ENCODE peak calls at places on chromosomes 13 and 19, in six cellular contexts. One of them, this sample, is unnamed.

GRCh38 chr19:22532388-22533310 is 101.5 kb upstream of the ZNF492 start:
- DNase-seq in suprapubic skin: no peak
- DNase-seq in tibial nerve: peak
- DNase-seq in Peyer's patch: no peak
- DNase-seq in HCT116: no peak
- DNase-seq in adrenal gland: peak
- DNase-seq in this sample: peak

GRCh38 chr13:30216111-30216510 is 91.2 kb downstream of the KATNAL1 start:
- DNase-seq in Peyer's patch: no peak
- DNase-seq in suprapubic skin: no peak
- DNase-seq in tibial nerve: no peak
- DNase-seq in adrenal gland: no peak
- DNase-seq in HCT116: no peak
- DNase-seq in this sample: no peak

GRCh38 chr13:24905242-24905641 is 141.3 kb downstream of the RNF17 start:
- DNase-seq in HCT116: no peak
- DNase-seq in adrenal gland: no peak
- DNase-seq in Peyer's patch: no peak
- DNase-seq in suprapubic skin: no peak
- DNase-seq in tibial nerve: no peak
- DNase-seq in this sample: no peak

GRCh38 chr19:1538978-1539377 is 15.1 kb downstream of the PLK5 start:
- DNase-seq in tibial nerve: no peak
- DNase-seq in adrenal gland: no peak
- DNase-seq in HCT116: no peak
- DNase-seq in Peyer's patch: no peak
- DNase-seq in suprapubic skin: no peak
- DNase-seq in this sample: peak

GRCh38 chr19:29831041-29831548 is 19.3 kb downstream of the CCNE1 start:
- DNase-seq in tibial nerve: no peak
- DNase-seq in Peyer's patch: no peak
- DNase-seq in suprapubic skin: peak
- DNase-seq in adrenal gland: no peak
- DNase-seq in HCT116: peak
- DNase-seq in this sample: no peak

GRCh38 chr13:44368062-44368591 is 5.5 kb upstream of the SERP2 start:
- DNase-seq in suprapubic skin: no peak
- DNase-seq in HCT116: no peak
- DNase-seq in tibial nerve: no peak
- DNase-seq in Peyer's patch: peak
- DNase-seq in adrenal gland: no peak
- DNase-seq in this sample: no peak

GRCh38 chr13:27476943-27477681 is 26.7 kb upstream of the MTIF3 start:
- DNase-seq in suprapubic skin: no peak
- DNase-seq in adrenal gland: no peak
- DNase-seq in Peyer's patch: no peak
- DNase-seq in HCT116: no peak
- DNase-seq in tibial nerve: no peak
- DNase-seq in this sample: peak

GRCh38 chr19:351976-352625 is 7.5 kb upstream of the MIER2 start:
- DNase-seq in Peyer's patch: no peak
- DNase-seq in HCT116: no peak
- DNase-seq in adrenal gland: no peak
- DNase-seq in tibial nerve: no peak
- DNase-seq in suprapubic skin: peak
- DNase-seq in this sample: no peak

GRCh38 chr13:36891752-36892151 is 28.3 kb downstream of the SMAD9 start:
- DNase-seq in adrenal gland: no peak
- DNase-seq in HCT116: no peak
- DNase-seq in tibial nerve: no peak
- DNase-seq in Peyer's patch: no peak
- DNase-seq in suprapubic skin: no peak
- DNase-seq in this sample: no peak

GRCh38 chr19:1574763-1575162 is 6.6 kb upstream of the MEX3D start:
- DNase-seq in suprapubic skin: no peak
- DNase-seq in HCT116: no peak
- DNase-seq in adrenal gland: no peak
- DNase-seq in tibial nerve: no peak
- DNase-seq in Peyer's patch: no peak
- DNase-seq in this sample: no peak

GRCh38 chr13:66348745-66349720 is 881.1 kb downstream of the PCDH9 start:
- DNase-seq in HCT116: no peak
- DNase-seq in adrenal gland: no peak
- DNase-seq in Peyer's patch: no peak
- DNase-seq in tibial nerve: no peak
- DNase-seq in suprapubic skin: no peak
- DNase-seq in this sample: no peak

GRCh38 chr19:6126335-6126974 is 9.0 kb upstream of the ACSBG2 start:
- DNase-seq in adrenal gland: no peak
- DNase-seq in suprapubic skin: no peak
- DNase-seq in tibial nerve: no peak
- DNase-seq in HCT116: peak
- DNase-seq in Peyer's patch: no peak
- DNase-seq in this sample: no peak

GRCh38 chr19:4861147-4861546 is 6.3 kb downstream of the PLIN3 start:
- DNase-seq in HCT116: no peak
- DNase-seq in tibial nerve: no peak
- DNase-seq in Peyer's patch: peak
- DNase-seq in suprapubic skin: no peak
- DNase-seq in adrenal gland: no peak
- DNase-seq in this sample: no peak

GRCh38 chr13:39035204-39035603 is 2.7 kb downstream of the PROSER1 start:
- DNase-seq in HCT116: no peak
- DNase-seq in adrenal gland: no peak
- DNase-seq in Peyer's patch: no peak
- DNase-seq in suprapubic skin: no peak
- DNase-seq in tibial nerve: no peak
- DNase-seq in this sample: no peak

GRCh38 chr19:48683349-48683748 is 10.5 kb upstream of the NTN5 start:
- DNase-seq in adrenal gland: no peak
- DNase-seq in tibial nerve: no peak
- DNase-seq in HCT116: no peak
- DNase-seq in suprapubic skin: no peak
- DNase-seq in Peyer's patch: no peak
- DNase-seq in this sample: no peak

GRCh38 chr19:3343619-3344502 is 22.5 kb upstream of the NFIC start:
- DNase-seq in Peyer's patch: no peak
- DNase-seq in suprapubic skin: peak
- DNase-seq in HCT116: peak
- DNase-seq in tibial nerve: peak
- DNase-seq in adrenal gland: peak
- DNase-seq in this sample: peak

GRCh38 chr13:114115191-114115671 is 17.2 kb downstream of the RASA3 start:
- DNase-seq in tibial nerve: peak
- DNase-seq in suprapubic skin: peak
- DNase-seq in adrenal gland: peak
- DNase-seq in HCT116: no peak
- DNase-seq in Peyer's patch: peak
- DNase-seq in this sample: peak

GRCh38 chr19:3586124-3586626 is 897 bp downstream of the GIPC3 start:
- DNase-seq in adrenal gland: no peak
- DNase-seq in suprapubic skin: no peak
- DNase-seq in Peyer's patch: no peak
- DNase-seq in tibial nerve: no peak
- DNase-seq in HCT116: no peak
- DNase-seq in this sample: no peak

GRCh38 chr13:46041335-46041934 is 11.1 kb downstream of the ZC3H13 start:
- DNase-seq in adrenal gland: no peak
- DNase-seq in HCT116: no peak
- DNase-seq in Peyer's patch: no peak
- DNase-seq in suprapubic skin: no peak
- DNase-seq in tibial nerve: no peak
- DNase-seq in this sample: no peak

GRCh38 chr19:4414800-4415251 is 12.4 kb downstream of the CHAF1A start:
- DNase-seq in Peyer's patch: no peak
- DNase-seq in HCT116: no peak
- DNase-seq in suprapubic skin: no peak
- DNase-seq in adrenal gland: peak
- DNase-seq in tibial nerve: no peak
- DNase-seq in this sample: no peak

GRCh38 chr13:99347335-99347878 is 40.2 kb upstream of the GPR183 start:
- DNase-seq in suprapubic skin: no peak
- DNase-seq in adrenal gland: no peak
- DNase-seq in Peyer's patch: no peak
- DNase-seq in HCT116: no peak
- DNase-seq in tibial nerve: no peak
- DNase-seq in this sample: no peak

GRCh38 chr13:99806671-99807070 is 164.9 kb downstream of the ZIC5 start:
- DNase-seq in adrenal gland: no peak
- DNase-seq in Peyer's patch: no peak
- DNase-seq in tibial nerve: no peak
- DNase-seq in HCT116: no peak
- DNase-seq in suprapubic skin: no peak
- DNase-seq in this sample: no peak

DNA sequence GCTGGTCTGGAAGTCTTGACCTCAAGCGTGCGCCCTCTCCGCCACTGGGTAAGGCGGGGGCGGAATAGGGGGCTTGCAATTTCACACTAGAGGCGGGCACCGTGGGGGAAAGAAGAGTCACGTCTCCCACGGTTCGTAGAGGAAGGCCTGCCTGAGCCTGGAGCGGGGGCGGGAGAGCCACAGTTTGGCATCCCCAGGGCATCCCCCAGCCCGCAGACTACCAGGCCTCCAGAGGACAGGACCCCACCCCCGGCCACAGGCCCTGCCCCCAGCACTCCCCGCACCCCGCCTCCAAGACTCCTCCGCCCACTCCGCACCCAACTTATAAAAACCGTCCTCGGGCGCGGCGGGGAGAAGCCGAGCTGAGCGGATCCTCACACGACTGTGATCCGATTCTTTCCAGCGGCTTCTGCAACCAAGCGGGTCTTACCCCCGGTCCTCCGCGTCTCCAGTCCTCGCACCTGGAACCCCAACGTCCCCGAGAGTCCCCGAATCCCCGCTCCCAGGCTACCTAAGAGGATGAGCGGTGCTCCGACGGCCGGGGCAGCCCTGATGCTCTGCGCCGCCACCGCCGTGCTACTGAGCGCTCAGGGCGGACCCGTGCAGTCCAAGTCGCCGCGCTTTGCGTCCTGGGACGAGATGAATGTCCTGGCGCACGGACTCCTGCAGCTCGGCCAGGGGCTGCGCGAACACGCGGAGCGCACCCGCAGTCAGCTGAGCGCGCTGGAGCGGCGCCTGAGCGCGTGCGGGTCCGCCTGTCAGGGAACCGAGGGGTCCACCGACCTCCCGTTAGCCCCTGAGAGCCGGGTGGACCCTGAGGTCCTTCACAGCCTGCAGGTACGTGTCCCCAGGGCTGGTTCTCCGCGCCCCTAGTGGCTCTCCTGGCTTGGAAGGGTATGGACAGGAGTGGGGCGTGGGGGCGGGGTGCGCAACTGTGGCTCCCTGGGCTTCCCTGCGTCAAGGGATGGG is at the start of gene ANGPTL4:
- DNase-seq in suprapubic skin: peak
- DNase-seq in HCT116: peak
- DNase-seq in tibial nerve: peak
- DNase-seq in adrenal gland: peak
- DNase-seq in Peyer's patch: peak
- DNase-seq in this sample: peak
- TF ChIP-seq POLR2A in suprapubic skin: peak
- TF ChIP-seq POLR2A in HCT116: peak
- TF ChIP-seq POLR2A in tibial nerve: peak
- TF ChIP-seq POLR2A in adrenal gland: peak
- TF ChIP-seq POLR2A in Peyer's patch: peak
- TF ChIP-seq POLR2A in this sample: peak

GRCh38 chr13:79522583-79522982 is 41.6 kb downstream of the NDFIP2 start:
- DNase-seq in tibial nerve: no peak
- DNase-seq in suprapubic skin: no peak
- DNase-seq in Peyer's patch: no peak
- DNase-seq in adrenal gland: no peak
- DNase-seq in HCT116: no peak
- DNase-seq in this sample: no peak
- TF ChIP-seq POLR2A in tibial nerve: no peak
- TF ChIP-seq POLR2A in suprapubic skin: no peak
- TF ChIP-seq POLR2A in Peyer's patch: no peak
- TF ChIP-seq POLR2A in adrenal gland: no peak
- TF ChIP-seq POLR2A in HCT116: no peak
- TF ChIP-seq POLR2A in this sample: no peak

GRCh38 chr13:111283457-111283856 is 37.0 kb upstream of the TEX29 start:
- DNase-seq in tibial nerve: no peak
- DNase-seq in HCT116: no peak
- DNase-seq in suprapubic skin: no peak
- DNase-seq in adrenal gland: no peak
- DNase-seq in Peyer's patch: no peak
- DNase-seq in this sample: no peak

GRCh38 chr13:111282425-111282824 is 38.0 kb upstream of the TEX29 start:
- DNase-seq in HCT116: no peak
- DNase-seq in tibial nerve: no peak
- DNase-seq in adrenal gland: no peak
- DNase-seq in suprapubic skin: no peak
- DNase-seq in Peyer's patch: no peak
- DNase-seq in this sample: peak

GRCh38 chr13:111283991-111284390 is 36.5 kb upstream of the TEX29 start:
- DNase-seq in HCT116: no peak
- DNase-seq in tibial nerve: no peak
- DNase-seq in suprapubic skin: no peak
- DNase-seq in Peyer's patch: no peak
- DNase-seq in adrenal gland: peak
- DNase-seq in this sample: peak

GRCh38 chr13:111281751-111282311 is 38.6 kb upstream of the TEX29 start:
- DNase-seq in suprapubic skin: no peak
- DNase-seq in HCT116: no peak
- DNase-seq in Peyer's patch: no peak
- DNase-seq in adrenal gland: no peak
- DNase-seq in tibial nerve: no peak
- DNase-seq in this sample: no peak

DNA sequence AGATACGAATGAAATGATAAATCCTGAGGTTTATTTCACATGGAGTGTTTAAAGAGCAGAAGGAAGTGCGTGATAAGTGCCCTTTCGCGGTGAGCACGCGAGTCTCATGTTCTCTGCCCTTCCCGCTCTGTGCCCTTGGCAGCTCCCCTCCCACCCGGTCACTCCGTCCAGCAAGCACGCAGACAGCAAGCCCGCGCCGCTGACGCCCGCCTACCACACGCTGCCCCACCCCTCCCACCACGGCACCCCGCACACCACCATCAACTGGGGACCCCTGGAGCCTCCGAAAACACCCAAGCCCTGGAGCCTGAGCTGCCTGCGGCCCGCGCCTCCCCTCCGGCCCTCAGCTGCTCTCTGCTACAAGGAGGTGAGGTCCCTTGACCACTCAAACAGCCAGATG is 37.4 kb upstream of the TEX29 start:
- DNase-seq in adrenal gland: no peak
- DNase-seq in HCT116: no peak
- DNase-seq in suprapubic skin: no peak
- DNase-seq in tibial nerve: no peak
- DNase-seq in Peyer's patch: no peak
- DNase-seq in this sample: no peak
- TF ChIP-seq POLR2A in adrenal gland: no peak
- TF ChIP-seq POLR2A in HCT116: no peak
- TF ChIP-seq POLR2A in suprapubic skin: no peak
- TF ChIP-seq POLR2A in tibial nerve: no peak
- TF ChIP-seq POLR2A in Peyer's patch: no peak
- TF ChIP-seq POLR2A in this sample: no peak

DNA sequence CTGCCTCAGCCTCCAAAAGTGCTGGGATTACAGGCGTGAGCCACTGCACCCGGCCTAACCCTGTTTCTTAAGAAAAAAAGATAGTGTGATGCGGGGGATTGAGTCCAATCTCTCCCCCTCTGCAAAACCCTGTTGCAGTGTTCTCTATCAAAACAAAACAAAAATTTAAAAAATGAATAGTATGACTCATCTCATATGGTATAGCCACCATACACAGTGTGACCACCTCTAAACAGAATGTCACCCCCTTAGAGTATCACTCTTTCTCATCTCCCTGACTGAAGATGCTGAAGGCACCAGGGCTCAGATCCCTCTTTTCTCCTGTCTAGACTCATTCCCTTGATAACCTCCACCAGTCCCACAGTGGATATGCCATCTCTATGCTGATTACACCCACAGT is 6.8 kb upstream of the ERF start:
- DNase-seq in Peyer's patch: no peak
- DNase-seq in adrenal gland: no peak
- DNase-seq in HCT116: no peak
- DNase-seq in suprapubic skin: no peak
- DNase-seq in tibial nerve: no peak
- DNase-seq in this sample: no peak
- TF ChIP-seq POLR2A in Peyer's patch: no peak
- TF ChIP-seq POLR2A in adrenal gland: no peak
- TF ChIP-seq POLR2A in HCT116: no peak
- TF ChIP-seq POLR2A in suprapubic skin: no peak
- TF ChIP-seq POLR2A in tibial nerve: no peak
- TF ChIP-seq POLR2A in this sample: no peak

This sample was measured in body of pancreas.